ENCODE peak calls at places on chromosomes 16 and 17, in eight cellular contexts. B is left ventricle myocardium inferior, Z is lung, M is HCT116, H is PC-3, F is Peyer's patch, S is pancreas, K is right lobe of liver. C is an unnamed sample.

GRCh38 chr17:39997543-39997942 is 16.9 kb downstream of the PSMD3 start:
- DNase-seq in S (no peak), K (no peak), F (no peak), Z (no peak), H (no peak), M (no peak), B (no peak), C (no peak)

GRCh38 chr16:70018254-70018653 is 67.1 kb downstream of the CLEC18A start:
- DNase-seq in Z (no peak), S (no peak), H (peak; percentile 40), B (no peak), K (no peak), M (peak; percentile 61), F (no peak), C (peak; percentile 66)

GRCh38 chr16:8962393-8963009 is 1.2 kb downstream of the USP7 start:
- DNase-seq in K (peak; percentile 53), H (peak; percentile 8), B (no peak), S (peak; percentile 49), M (no peak), F (peak; percentile 64), Z (peak; percentile 37), C (peak; percentile 41)

GRCh38 chr17:80152057-80152831 is 5.3 kb upstream of the EIF4A3 start:
- DNase-seq in M (no peak), F (no peak), S (no peak), Z (no peak), H (no peak), K (no peak), B (no peak), C (no peak)

GRCh38 chr16:30875881-30876791 is 17.7 kb downstream of the BCL7C start:
- DNase-seq in H (no peak), K (no peak), Z (no peak), B (no peak), M (no peak), F (peak; percentile 61), S (no peak), C (peak; percentile 83)

GRCh38 chr16:8788578-8789172 is 8.8 kb downstream of the TMEM186 start:
- DNase-seq in Z (no peak), F (no peak), K (no peak), M (no peak), B (no peak), H (no peak), S (no peak), C (peak; percentile 97)

GRCh38 chr16:1945559-1946391 is 2.8 kb upstream of the MSRB1 start:
- DNase-seq in F (no peak), K (no peak), Z (no peak), H (no peak), S (no peak), M (no peak), B (no peak), C (no peak)

GRCh38 chr17:70073326-70073725 is 1.7 kb upstream of the KCNJ16 start:
- DNase-seq in M (no peak), B (no peak), H (no peak), K (no peak), S (no peak), Z (no peak), F (no peak), C (no peak)

GRCh38 chr17:32519769-32520701 is 33.2 kb downstream of the CDK5R1 start:
- DNase-seq in K (no peak), S (no peak), B (no peak), M (no peak), F (no peak), H (no peak), Z (no peak), C (peak; percentile 58)

GRCh38 chr16:1046271-1046955 is 26.1 kb upstream of the SSTR5 start:
- DNase-seq in H (no peak), Z (no peak), B (no peak), F (no peak), S (no peak), K (no peak), M (no peak), C (no peak)

GRCh38 chr17:42002792-42003301 is 14.4 kb downstream of the DNAJC7 start:
- DNase-seq in H (peak; percentile 39), M (no peak), B (no peak), K (no peak), F (no peak), S (no peak), Z (no peak), C (peak; percentile 80)

GRCh38 chr16:86227041-86227440 is 283.3 kb upstream of the FOXF1 start:
- DNase-seq in S (no peak), B (no peak), F (peak; percentile 22), M (no peak), Z (no peak), K (no peak), H (no peak), C (no peak)

GRCh38 chr17:68497885-68498319 is 14.3 kb upstream of the PRKAR1A start:
- DNase-seq in H (no peak), S (no peak), K (no peak), B (no peak), F (no peak), M (no peak), Z (no peak), C (peak; percentile 68)

GRCh38 chr17:68499587-68499986 is 12.6 kb upstream of the PRKAR1A start:
- DNase-seq in K (no peak), S (no peak), B (no peak), Z (no peak), M (no peak), H (no peak), F (no peak), C (no peak)

GRCh38 chr17:68495081-68495480 is 17.1 kb upstream of the PRKAR1A start:
- DNase-seq in K (no peak), M (no peak), Z (no peak), S (no peak), B (no peak), H (no peak), F (no peak), C (no peak)

GRCh38 chr17:68501074-68501473 is 11.2 kb upstream of the PRKAR1A start:
- DNase-seq in K (no peak), B (no peak), M (no peak), Z (no peak), F (no peak), H (no peak), S (no peak), C (no peak)

DNA sequence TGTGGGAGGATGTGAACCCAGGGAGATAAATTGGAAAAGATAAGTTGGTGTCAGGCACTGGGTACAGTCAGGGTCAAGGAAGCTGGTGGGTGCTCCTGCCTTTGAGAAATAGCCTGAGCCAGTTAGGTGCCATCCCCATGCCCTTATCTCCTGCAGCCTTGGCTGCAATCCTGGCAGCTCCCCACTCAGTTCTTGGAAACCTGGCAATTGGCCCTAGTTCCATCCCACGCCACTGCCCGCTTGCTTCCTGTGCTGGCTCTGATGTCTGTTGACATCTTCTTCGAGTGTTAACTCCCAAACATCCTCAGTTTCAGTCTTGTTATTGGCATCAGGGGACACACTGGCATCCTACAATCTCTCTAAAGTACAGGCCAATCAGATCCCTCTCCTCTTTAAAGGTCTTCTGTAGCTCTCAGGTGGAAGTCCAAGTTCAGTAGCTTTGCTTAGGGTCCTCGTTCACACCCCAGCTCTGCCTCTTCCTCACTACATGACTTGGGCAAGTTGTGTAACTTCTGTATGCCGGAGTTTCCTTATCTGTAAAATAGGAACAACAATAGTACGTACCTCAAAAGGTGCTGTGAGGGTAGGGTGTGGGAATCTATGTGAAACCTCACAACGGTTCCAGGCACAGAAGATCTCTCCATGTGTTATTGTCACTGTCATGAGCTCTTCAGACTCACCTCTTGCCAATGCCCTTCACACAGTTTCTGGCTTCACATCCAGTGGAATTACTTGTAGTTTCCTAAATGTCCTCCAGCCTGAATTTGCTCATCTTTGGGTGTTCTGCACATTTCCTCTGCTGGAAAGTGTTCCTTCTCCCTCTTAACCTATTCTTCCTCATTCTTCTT is 13.5 kb upstream of the PRKAR1A start:
- DNase-seq in S (peak; percentile 34), K (peak; percentile 75), Z (no peak), M (no peak), H (no peak), F (no peak), B (peak; percentile 55), C (no peak)
- H3K27ac ChIP-seq in S (peak overlapping the region; percentile 39), K (peak overlapping the region; percentile 37), Z (peak overlapping the region; percentile 69), M (no peak overlapping the region), H (no peak overlapping the region), F (peak overlapping the region; percentile 75), B (peak overlapping the region; percentile 69), C (no peak overlapping the region)

GRCh38 chr16:28140788-28141618 is 70.8 kb downstream of the XPO6 start:
- DNase-seq in Z (peak; percentile 60), H (no peak), B (no peak), S (peak; percentile 22), K (no peak), M (no peak), F (no peak), C (peak; percentile 76)

GRCh38 chr16:28136751-28137434 is 73.4 kb upstream of the GSG1L start:
- DNase-seq in M (no peak), S (no peak), Z (no peak), F (no peak), H (no peak), B (no peak), K (no peak), C (peak; percentile 51)

GRCh38 chr16:28133666-28134065 is 70.2 kb upstream of the GSG1L start:
- DNase-seq in H (no peak), K (no peak), B (no peak), S (no peak), F (no peak), Z (no peak), M (no peak), C (no peak)

GRCh38 chr16:28139530-28139929 is 72.2 kb downstream of the XPO6 start:
- DNase-seq in Z (no peak), S (no peak), B (no peak), M (no peak), H (no peak), K (no peak), F (no peak), C (no peak)
- H3K4me3 ChIP-seq in Z (no peak overlapping the region), S (no peak overlapping the region), B (no peak overlapping the region), M (no peak overlapping the region), H (no peak overlapping the region), K (no peak overlapping the region), F (no peak overlapping the region), C (no peak overlapping the region)

DNA sequence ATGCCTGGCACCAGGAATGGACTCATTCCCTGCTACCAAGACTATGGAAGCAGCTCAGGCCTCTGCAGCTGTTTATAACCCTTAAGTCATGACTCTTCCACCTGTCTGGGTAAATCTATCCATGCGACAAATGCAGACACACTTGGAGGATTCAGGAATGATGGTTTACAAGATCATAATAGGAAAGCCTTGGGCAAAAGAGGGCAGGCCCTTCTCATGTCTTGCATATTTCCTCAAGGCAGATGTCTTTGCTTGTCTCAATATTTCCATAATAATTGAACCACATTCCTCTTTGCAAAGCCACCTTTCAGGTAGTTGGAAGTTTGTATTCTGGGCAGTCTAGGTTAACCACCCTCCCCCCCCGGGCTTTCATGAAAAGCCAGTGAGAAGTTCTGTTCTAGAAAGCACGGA is 884 bp upstream of the JPT1 start:
- DNase-seq in B (no peak), H (peak; percentile 43), S (no peak), Z (no peak), K (no peak), M (no peak), F (no peak), C (no peak)
- H3K27ac ChIP-seq in B (peak overlapping the region; percentile 65), H (peak overlapping the region; percentile 63), S (no peak overlapping the region), Z (no peak overlapping the region), K (no peak overlapping the region), M (peak overlapping the region; percentile 68), F (peak overlapping the region; percentile 87), C (no peak overlapping the region)

DNA sequence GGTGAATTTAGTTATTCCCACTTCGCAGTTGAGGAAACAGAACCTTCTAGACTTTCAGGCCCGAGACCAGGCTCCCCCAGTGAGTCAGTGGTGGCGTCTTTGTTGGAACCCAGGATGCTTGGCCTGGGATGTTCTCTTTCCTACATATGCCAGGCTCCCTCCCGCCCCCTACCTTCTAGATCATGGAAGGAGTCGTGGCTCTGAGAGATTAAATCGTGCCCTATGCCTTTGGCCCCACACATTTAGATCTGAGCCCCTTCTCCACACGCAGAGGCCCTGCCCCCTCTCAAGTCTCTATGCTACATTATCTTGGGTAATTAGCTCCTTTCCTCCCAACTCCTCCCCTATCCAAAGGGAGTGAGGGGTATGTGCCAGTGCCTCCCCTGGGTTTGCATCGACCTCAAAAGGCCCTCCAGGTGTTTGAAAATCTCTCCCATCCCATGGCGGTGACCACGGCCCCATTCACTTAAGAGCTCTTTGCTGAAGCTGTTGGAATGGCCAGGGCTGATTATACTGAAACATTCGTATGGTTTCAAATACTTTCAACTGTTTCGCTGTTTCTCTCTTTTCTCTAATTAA is 3.0 kb downstream of the NGFR start:
- DNase-seq in Z (no peak), B (no peak), F (no peak), M (no peak), S (no peak), H (peak; percentile 15), K (no peak), C (no peak)
- H3K4me3 ChIP-seq in Z (no peak overlapping the region), B (peak overlapping the region; percentile 69), F (no peak overlapping the region), M (no peak overlapping the region), S (peak overlapping the region; percentile 47), H (no peak overlapping the region), K (no peak overlapping the region), C (no peak overlapping the region)

C was measured in small intestine.